ENCODE peak calls at places on chromosome 2, in five cellular contexts. W is IMR-90, G is mesenchymal stem cell, O is trophoblast cell, L is H1. Z is an unnamed sample.

GRCh38 chr2:106843910-106844250 is 42.1 kb downstream of the ST6GAL2 start:
- DNase-seq in W (no peak), G (no peak), O (no peak), L (no peak), Z (no peak)

GRCh38 chr2:210527286-210527685 is 29.1 kb upstream of the CPS1 start:
- DNase-seq in W (no peak), G (no peak), O (no peak), L (no peak), Z (no peak)

GRCh38 chr2:69162121-69162520 is 149.1 kb downstream of the ANTXR1 start:
- DNase-seq in W (no peak), G (no peak), O (no peak), L (no peak), Z (no peak)

GRCh38 chr2:112472547-112473263 is 9.3 kb upstream of the TTL start:
- DNase-seq in W (no peak), G (no peak), O (no peak), L (no peak), Z (no peak)

GRCh38 chr2:7111626-7112025 is 194.4 kb downstream of the RNF144A start:
- DNase-seq in W (no peak), G (no peak), O (no peak), L (no peak), Z (no peak)

GRCh38 chr2:70121627-70122372 is 34.5 kb downstream of the PCBP1 start:
- DNase-seq in W (no peak), G (no peak), O (no peak), L (no peak), Z (no peak)

GRCh38 chr2:56741601-56742102 is 557.9 kb downstream of the CCDC85A start:
- DNase-seq in W (peak; percentile 71), G (peak; percentile 95), O (peak; percentile 80), L (no peak), Z (no peak)

GRCh38 chr2:99877963-99878362 is 264.4 kb downstream of the AFF3 start:
- DNase-seq in W (no peak), G (peak; percentile 24), O (no peak), L (no peak), Z (no peak)

GRCh38 chr2:195535911-195536522 is 121.0 kb upstream of the SLC39A10 start:
- DNase-seq in W (no peak), G (no peak), O (no peak), L (no peak), Z (no peak)

GRCh38 chr2:74881176-74881575 is 47.2 kb downstream of the HK2 start:
- DNase-seq in W (no peak), G (no peak), O (peak; percentile 81), L (no peak), Z (no peak)

GRCh38 chr2:61995059-61995458 is 89.6 kb downstream of the COMMD1 start:
- DNase-seq in W (peak; percentile 4), G (no peak), O (no peak), L (no peak), Z (no peak)

GRCh38 chr2:219722276-219722883 is 95.0 kb downstream of the SLC4A3 start:
- DNase-seq in W (no peak), G (no peak), O (no peak), L (no peak), Z (no peak)

GRCh38 chr2:54579682-54580349 is 123.7 kb downstream of the SPTBN1 start:
- DNase-seq in W (no peak), G (no peak), O (no peak), L (no peak), Z (no peak)
- H3K4me1 ChIP-seq in W (peaks cover 10% of the 10 kb centered on the region), G (peaks cover 20% of the 10 kb centered on the region), O (peaks cover 3% of the 10 kb centered on the region), L (peaks cover 20% of the 10 kb centered on the region), Z (peaks cover 24% of the 10 kb centered on the region)

DNA sequence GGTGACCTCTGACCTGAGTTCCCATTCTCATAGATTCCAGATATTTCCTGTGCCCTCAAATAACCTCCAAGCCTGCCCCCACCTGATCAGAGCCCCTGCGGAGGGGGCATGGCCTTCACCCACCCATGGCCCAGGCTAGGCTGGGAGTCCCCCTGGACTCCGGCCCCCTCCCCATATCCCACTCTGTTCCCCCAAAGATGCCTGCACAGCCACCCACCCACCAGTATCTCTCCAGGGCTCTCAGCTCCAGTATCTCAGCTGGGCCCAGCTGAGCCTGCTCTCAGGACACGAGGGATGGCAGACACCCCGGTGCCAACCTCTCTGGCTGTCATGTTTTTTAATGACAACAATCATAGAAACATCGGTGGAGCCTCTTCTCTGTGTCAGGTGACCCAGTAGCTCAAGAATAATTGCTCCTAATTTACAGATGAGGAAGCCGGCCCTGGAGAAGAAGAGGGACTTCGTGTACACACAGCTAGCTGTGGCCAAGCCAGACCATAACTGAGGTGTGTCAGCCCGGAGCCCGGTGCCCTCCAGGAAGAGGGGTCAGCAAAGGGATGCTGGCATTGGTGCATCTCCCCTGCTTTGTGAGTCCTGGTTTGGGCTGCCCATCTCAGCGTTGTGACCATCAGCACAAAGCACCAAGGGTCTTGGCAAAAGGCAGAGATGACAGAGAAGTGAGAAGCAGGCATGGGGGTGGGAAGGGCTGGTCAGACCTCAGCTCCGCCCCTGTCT is 84.4 kb downstream of the SDC1 start:
- DNase-seq in W (no peak), G (no peak), O (no peak), L (no peak), Z (no peak)
- H4K91ac ChIP-seq in W (peak overlapping the region; percentile 44), G (no peak overlapping the region), O (peak overlapping the region; percentile 41), L (no peak overlapping the region), Z (no peak overlapping the region)

DNA sequence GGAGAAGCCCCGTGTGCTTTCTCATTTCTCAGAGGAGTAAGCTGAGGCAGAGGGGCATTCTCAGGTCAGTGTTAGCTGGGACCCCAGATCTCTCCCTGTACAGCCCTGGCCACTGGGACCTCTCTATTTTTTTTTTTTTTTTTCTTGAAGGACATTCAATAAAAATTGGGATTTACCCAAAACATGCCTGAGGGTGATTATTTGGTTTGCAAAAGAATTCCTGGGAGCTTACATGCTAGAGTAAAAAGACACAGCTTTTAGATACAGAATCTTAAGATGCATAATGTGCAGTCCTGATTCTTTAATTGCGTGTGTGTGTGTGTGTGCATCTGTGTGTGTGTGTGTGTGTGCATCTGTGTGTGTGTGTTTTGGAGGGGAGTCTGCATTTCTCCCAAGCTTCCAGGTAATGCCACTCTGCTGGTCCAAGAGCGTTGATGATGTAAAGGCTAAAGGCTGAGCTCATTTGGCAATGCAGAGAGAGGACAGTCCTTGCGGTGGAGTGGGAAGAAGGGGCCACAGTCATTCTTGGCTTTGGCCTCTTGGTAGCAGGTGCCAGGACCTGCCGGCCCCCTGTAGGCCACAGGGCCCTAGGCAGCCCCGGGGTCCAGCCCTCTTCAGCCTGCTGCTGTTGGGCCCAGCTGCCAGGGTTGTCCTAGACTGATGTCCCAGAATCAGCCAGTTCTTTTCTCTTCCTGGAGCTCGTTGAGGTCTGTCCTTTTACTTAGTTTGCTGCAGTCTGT is 74.1 kb upstream of the MCFD2 start:
- DNase-seq in W (no peak), G (no peak), O (no peak), L (no peak), Z (no peak)
- H3K4me1 ChIP-seq in W (peaks cover 35% of the 10 kb centered on the region), G (peaks cover 34% of the 10 kb centered on the region), O (peaks cover 15% of the 10 kb centered on the region), L (peaks cover 4% of the 10 kb centered on the region), Z (peaks cover 5% of the 10 kb centered on the region)

DNA sequence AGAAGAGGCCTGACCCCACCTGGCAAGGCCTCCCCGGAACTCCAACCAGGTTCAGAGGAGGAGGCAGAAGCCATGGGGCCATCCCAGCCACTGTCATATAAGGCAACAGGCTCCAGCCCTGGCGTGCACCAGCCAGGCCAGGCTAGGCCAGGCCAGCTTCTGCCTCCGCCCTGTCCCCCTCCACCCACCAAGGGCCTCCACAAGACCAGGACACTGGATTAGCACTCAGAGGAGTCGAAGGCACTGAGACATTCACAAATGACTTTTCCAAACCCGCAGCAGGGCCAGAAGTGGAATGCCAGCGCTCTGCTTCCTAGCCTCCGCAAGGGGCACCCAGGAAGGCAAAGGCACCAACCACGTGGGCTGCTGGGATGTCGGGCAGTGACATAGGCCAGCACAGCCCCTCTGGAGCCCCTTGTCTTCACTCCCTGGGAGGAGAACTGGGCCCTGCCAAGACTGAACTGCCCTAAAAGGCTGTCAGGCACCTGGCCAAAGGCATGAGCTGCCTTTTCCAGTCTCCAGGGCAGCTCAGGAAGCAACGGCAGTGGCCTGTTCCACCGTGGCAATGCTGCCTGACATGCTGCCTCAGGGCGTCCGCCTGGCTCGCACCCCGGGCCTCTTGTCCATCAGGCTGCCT is 37.6 kb upstream of the SEMA4C start:
- DNase-seq in W (peak; percentile 24), G (peak; percentile 53), O (peak; percentile 67), L (no peak), Z (peak; percentile 81)
- H4K91ac ChIP-seq in W (no peak overlapping the region), G (peak overlapping the region; percentile 11), O (peak overlapping the region; percentile 80), L (peak overlapping the region; percentile 3), Z (no peak overlapping the region)

GRCh38 chr2:170502400-170503135 is 212.6 kb upstream of the SP5 start:
- DNase-seq in W (no peak), G (peak; percentile 45), O (no peak), L (peak; percentile 27), Z (peak; percentile 47)

GRCh38 chr2:170503563-170503962 is 211.6 kb upstream of the SP5 start:
- DNase-seq in W (no peak), G (no peak), O (no peak), L (no peak), Z (no peak)

GRCh38 chr2:170498559-170498958 is 216.6 kb upstream of the SP5 start:
- DNase-seq in W (no peak), G (no peak), O (no peak), L (no peak), Z (no peak)

GRCh38 chr2:170500770-170501169 is 214.4 kb upstream of the SP5 start:
- DNase-seq in W (peak; percentile 1), G (peak; percentile 84), O (no peak), L (no peak), Z (no peak)

DNA sequence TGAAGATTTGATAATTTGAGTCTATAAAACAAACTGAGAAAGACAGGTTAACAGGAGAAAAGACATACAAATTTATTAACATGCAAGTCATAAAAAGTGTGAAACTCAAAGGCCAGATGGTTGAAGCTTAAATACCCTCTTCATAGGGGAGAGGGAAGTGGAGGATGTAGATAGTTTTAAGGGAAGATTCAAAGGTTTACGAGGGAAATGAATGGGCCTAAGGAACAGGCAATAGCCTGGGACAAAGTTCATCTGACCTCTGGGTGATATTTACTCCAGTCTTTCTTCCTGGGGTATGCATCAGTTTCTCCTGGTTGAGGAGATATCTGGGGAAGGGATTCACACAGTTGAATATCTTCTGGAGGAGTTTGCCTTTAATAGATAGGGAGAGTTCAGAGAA is 215.0 kb upstream of the SP5 start:
- DNase-seq in W (no peak), G (no peak), O (no peak), L (no peak), Z (no peak)
- H3K4me1 ChIP-seq in W (no peaks in the 10 kb centered on the region), G (peaks cover 1% of the 10 kb centered on the region), O (no peaks in the 10 kb centered on the region), L (peaks cover 25% of the 10 kb centered on the region), Z (peaks cover 19% of the 10 kb centered on the region)

GRCh38 chr2:188693771-188694170 is 280.4 kb upstream of the COL3A1 start:
- DNase-seq in W (no peak), G (no peak), O (no peak), L (no peak), Z (no peak)

GRCh38 chr2:188695953-188696352 is 278.2 kb upstream of the COL3A1 start:
- DNase-seq in W (peak; percentile 82), G (peak; percentile 69), O (no peak), L (no peak), Z (no peak)

DNA sequence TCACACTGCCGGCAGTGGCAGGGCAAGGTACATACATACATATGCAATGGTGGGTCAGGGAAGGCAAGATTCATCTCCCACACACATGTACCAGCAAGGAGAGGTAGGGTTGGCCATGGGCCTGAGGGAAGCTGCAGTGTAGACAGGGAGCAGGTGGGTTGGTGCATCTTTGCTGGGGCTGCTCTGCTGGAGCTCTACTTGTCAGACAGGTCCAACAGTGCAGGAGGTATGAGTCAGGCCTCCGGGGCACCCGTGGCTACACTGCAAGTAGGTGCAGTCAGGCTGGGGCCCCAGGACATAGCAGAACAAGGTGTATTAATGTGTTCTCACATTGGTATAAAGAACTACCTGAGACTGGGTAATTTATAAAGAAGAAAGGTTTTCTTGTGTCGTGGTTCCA is 281.1 kb upstream of the COL3A1 start:
- DNase-seq in W (no peak), G (no peak), O (peak; percentile 44), L (no peak), Z (peak; percentile 24)
- H4K91ac ChIP-seq in W (no peak overlapping the region), G (no peak overlapping the region), O (no peak overlapping the region), L (no peak overlapping the region), Z (no peak overlapping the region)

Z was measured in H9.